ENCODE peak calls at places on chromosomes 12 and 14, in five cellular contexts. One of them, this sample, is unnamed.

GRCh38 chr14:92253381-92253894 is 69.5 kb upstream of the SLC24A4 start:
- DNase-seq in astrocyte: no peak
- DNase-seq in choroid plexus epithelial cell: peak
- DNase-seq in breast epithelium: no peak
- DNase-seq in CD4-positive, alpha-beta T cell: no peak
- DNase-seq in this sample: no peak

GRCh38 chr14:63308723-63309317 is 9.9 kb downstream of the GPHB5 start:
- DNase-seq in astrocyte: no peak
- DNase-seq in choroid plexus epithelial cell: peak
- DNase-seq in breast epithelium: no peak
- DNase-seq in CD4-positive, alpha-beta T cell: no peak
- DNase-seq in this sample: no peak

GRCh38 chr12:52557481-52557880 is 4.5 kb upstream of the KRT71 start:
- DNase-seq in astrocyte: no peak
- DNase-seq in choroid plexus epithelial cell: no peak
- DNase-seq in breast epithelium: no peak
- DNase-seq in CD4-positive, alpha-beta T cell: no peak
- DNase-seq in this sample: no peak

GRCh38 chr12:106247731-106248176 is at the start of gene CKAP4:
- DNase-seq in astrocyte: peak
- DNase-seq in choroid plexus epithelial cell: peak
- DNase-seq in breast epithelium: peak
- DNase-seq in CD4-positive, alpha-beta T cell: peak
- DNase-seq in this sample: peak

GRCh38 chr14:62118461-62118860 is 356.2 kb downstream of the SNAPC1 start:
- DNase-seq in astrocyte: no peak
- DNase-seq in choroid plexus epithelial cell: no peak
- DNase-seq in breast epithelium: no peak
- DNase-seq in CD4-positive, alpha-beta T cell: no peak
- DNase-seq in this sample: no peak

GRCh38 chr12:82554529-82554928 is 132.2 kb upstream of the TMTC2 start:
- DNase-seq in astrocyte: peak
- DNase-seq in choroid plexus epithelial cell: peak
- DNase-seq in breast epithelium: no peak
- DNase-seq in CD4-positive, alpha-beta T cell: no peak
- DNase-seq in this sample: no peak

GRCh38 chr14:50839696-50840095 is 8.7 kb upstream of the NIN start:
- DNase-seq in astrocyte: no peak
- DNase-seq in choroid plexus epithelial cell: no peak
- DNase-seq in breast epithelium: no peak
- DNase-seq in CD4-positive, alpha-beta T cell: no peak
- DNase-seq in this sample: no peak

GRCh38 chr14:93708311-93708734 is 80.0 kb downstream of the PRIMA1 start:
- DNase-seq in astrocyte: no peak
- DNase-seq in choroid plexus epithelial cell: no peak
- DNase-seq in breast epithelium: no peak
- DNase-seq in CD4-positive, alpha-beta T cell: no peak
- DNase-seq in this sample: no peak

GRCh38 chr12:116263431-116263830 is 14.1 kb downstream of the MED13L start:
- DNase-seq in astrocyte: no peak
- DNase-seq in choroid plexus epithelial cell: no peak
- DNase-seq in breast epithelium: no peak
- DNase-seq in CD4-positive, alpha-beta T cell: no peak
- DNase-seq in this sample: no peak

GRCh38 chr12:21678959-21679358 is 21.3 kb upstream of the LDHB start:
- DNase-seq in astrocyte: no peak
- DNase-seq in choroid plexus epithelial cell: no peak
- DNase-seq in breast epithelium: no peak
- DNase-seq in CD4-positive, alpha-beta T cell: no peak
- DNase-seq in this sample: no peak

GRCh38 chr12:130133851-130134562 is 28.3 kb upstream of the FZD10 start:
- DNase-seq in astrocyte: no peak
- DNase-seq in choroid plexus epithelial cell: no peak
- DNase-seq in breast epithelium: no peak
- DNase-seq in CD4-positive, alpha-beta T cell: no peak
- DNase-seq in this sample: no peak

GRCh38 chr12:48380596-48380995 is 29.9 kb upstream of the ZNF641 start:
- DNase-seq in astrocyte: no peak
- DNase-seq in choroid plexus epithelial cell: no peak
- DNase-seq in breast epithelium: no peak
- DNase-seq in CD4-positive, alpha-beta T cell: no peak
- DNase-seq in this sample: no peak

GRCh38 chr12:130791699-130792098 is 47.4 kb downstream of the STX2 start:
- DNase-seq in astrocyte: no peak
- DNase-seq in choroid plexus epithelial cell: no peak
- DNase-seq in breast epithelium: no peak
- DNase-seq in CD4-positive, alpha-beta T cell: no peak
- DNase-seq in this sample: no peak

GRCh38 chr14:61160798-61161197 is 120.3 kb downstream of the TMEM30B start:
- DNase-seq in astrocyte: no peak
- DNase-seq in choroid plexus epithelial cell: no peak
- DNase-seq in breast epithelium: no peak
- DNase-seq in CD4-positive, alpha-beta T cell: no peak
- DNase-seq in this sample: no peak

DNA sequence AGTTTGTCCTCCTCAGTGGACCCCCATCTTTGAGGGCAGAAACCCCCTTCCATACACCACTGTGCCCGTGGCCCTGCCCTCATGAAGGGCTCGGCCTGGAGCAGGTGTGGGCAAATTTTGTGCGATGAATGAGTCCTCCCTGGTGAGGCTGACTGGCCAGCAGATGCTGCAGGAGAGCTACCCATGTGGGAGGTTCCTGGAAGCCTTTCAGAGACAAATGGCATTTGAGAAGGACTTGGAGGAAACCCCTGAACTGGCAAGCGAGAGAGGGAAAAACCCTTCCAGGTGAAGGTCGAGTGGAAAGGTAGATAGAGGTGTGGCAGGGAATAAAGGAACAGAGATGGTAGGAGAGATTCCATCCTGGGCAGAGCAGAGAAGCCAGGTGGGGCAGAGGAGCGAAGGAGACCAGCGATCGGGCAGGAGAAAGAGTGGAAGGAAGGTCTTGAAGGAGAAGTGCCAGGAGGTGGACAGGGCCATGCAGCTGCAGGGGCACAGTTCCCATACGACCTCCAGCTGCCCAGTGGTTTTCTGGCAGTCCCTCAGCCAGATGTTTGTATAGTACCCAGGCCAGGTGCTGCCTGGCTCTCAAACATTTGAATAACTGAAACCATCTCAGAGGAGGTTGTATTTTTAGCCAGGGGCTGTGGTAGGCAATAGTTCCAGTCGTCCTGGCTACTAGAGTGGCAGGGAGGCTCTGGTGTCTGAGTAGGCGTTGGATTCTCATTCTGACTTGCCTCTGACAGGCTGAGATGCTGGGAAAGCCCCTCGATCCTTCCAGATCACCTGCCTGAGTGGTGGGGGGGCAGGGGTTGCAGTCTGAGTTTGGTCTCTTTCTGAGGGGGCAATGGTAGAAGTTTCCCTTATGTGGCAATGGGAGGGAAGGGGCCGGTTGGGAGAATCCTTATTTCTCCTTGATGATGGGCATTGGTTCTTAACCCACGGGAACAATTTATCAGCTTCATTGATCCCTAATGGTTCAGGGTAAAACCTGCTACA is 40.1 kb downstream of the FBXL14 start:
- DNase-seq in astrocyte: no peak
- DNase-seq in choroid plexus epithelial cell: no peak
- DNase-seq in breast epithelium: no peak
- DNase-seq in CD4-positive, alpha-beta T cell: no peak
- DNase-seq in this sample: no peak
- TF ChIP-seq CTCF in astrocyte: no peak
- TF ChIP-seq CTCF in choroid plexus epithelial cell: no peak
- TF ChIP-seq CTCF in breast epithelium: no peak
- TF ChIP-seq CTCF in CD4-positive, alpha-beta T cell: no peak
- TF ChIP-seq CTCF in this sample: no peak

GRCh38 chr14:39416072-39416471 is 16.2 kb downstream of the FBXO33 start:
- DNase-seq in astrocyte: no peak
- DNase-seq in choroid plexus epithelial cell: no peak
- DNase-seq in breast epithelium: no peak
- DNase-seq in CD4-positive, alpha-beta T cell: no peak
- DNase-seq in this sample: no peak

GRCh38 chr14:39422243-39422642 is 10.0 kb downstream of the FBXO33 start:
- DNase-seq in astrocyte: no peak
- DNase-seq in choroid plexus epithelial cell: no peak
- DNase-seq in breast epithelium: no peak
- DNase-seq in CD4-positive, alpha-beta T cell: no peak
- DNase-seq in this sample: no peak

GRCh38 chr14:39417014-39417413 is 15.2 kb downstream of the FBXO33 start:
- DNase-seq in astrocyte: no peak
- DNase-seq in choroid plexus epithelial cell: peak
- DNase-seq in breast epithelium: no peak
- DNase-seq in CD4-positive, alpha-beta T cell: no peak
- DNase-seq in this sample: no peak

GRCh38 chr14:39423793-39424192 is 8.4 kb downstream of the FBXO33 start:
- DNase-seq in astrocyte: no peak
- DNase-seq in choroid plexus epithelial cell: no peak
- DNase-seq in breast epithelium: no peak
- DNase-seq in CD4-positive, alpha-beta T cell: no peak
- DNase-seq in this sample: no peak

GRCh38 chr14:39419272-39419671 is 13.0 kb downstream of the FBXO33 start:
- DNase-seq in astrocyte: no peak
- DNase-seq in choroid plexus epithelial cell: peak
- DNase-seq in breast epithelium: no peak
- DNase-seq in CD4-positive, alpha-beta T cell: no peak
- DNase-seq in this sample: no peak
- TF ChIP-seq CTCF in astrocyte: no peak
- TF ChIP-seq CTCF in choroid plexus epithelial cell: peak
- TF ChIP-seq CTCF in breast epithelium: no peak
- TF ChIP-seq CTCF in CD4-positive, alpha-beta T cell: no peak
- TF ChIP-seq CTCF in this sample: no peak

DNA sequence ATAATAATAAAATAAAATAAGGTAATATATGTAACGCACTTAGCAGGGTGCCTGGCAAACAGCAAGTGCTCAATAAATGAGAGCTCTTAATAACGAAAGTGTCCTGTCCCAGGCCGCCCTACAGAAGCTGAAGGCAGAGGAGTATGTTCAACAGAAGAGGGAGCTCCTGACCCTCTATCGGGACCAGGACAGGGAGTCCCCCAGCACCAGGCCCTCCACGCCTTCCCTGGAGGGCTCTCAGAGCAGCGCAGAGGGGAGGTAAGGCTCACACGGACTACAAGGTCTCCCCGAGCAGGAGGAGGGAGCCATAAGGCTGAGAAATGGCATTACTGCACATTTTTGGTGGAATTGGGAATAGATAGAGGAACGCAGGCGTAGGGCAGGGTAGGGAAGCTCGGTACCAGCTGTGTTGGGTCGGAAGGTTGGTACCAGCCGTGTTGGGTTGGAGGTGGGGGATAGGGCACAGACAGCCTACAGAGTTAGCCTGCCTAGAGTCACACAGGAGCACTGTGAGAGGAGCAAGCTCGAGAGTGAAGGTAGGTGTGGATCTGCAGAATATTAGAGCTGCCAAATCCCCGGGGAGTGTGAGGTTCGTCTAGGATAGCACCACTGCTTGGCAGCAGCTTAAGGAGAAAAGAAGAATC is 15.4 kb downstream of the TNFRSF1A start:
- DNase-seq in astrocyte: no peak
- DNase-seq in choroid plexus epithelial cell: peak
- DNase-seq in breast epithelium: no peak
- DNase-seq in CD4-positive, alpha-beta T cell: no peak
- DNase-seq in this sample: no peak
- TF ChIP-seq CTCF in astrocyte: peak
- TF ChIP-seq CTCF in choroid plexus epithelial cell: peak
- TF ChIP-seq CTCF in breast epithelium: no peak
- TF ChIP-seq CTCF in CD4-positive, alpha-beta T cell: no peak
- TF ChIP-seq CTCF in this sample: peak

GRCh38 chr14:20415723-20416622 is 2.7 kb upstream of the TEP1 start:
- DNase-seq in astrocyte: peak
- DNase-seq in choroid plexus epithelial cell: peak
- DNase-seq in breast epithelium: no peak
- DNase-seq in CD4-positive, alpha-beta T cell: peak
- DNase-seq in this sample: no peak
- TF ChIP-seq CTCF in astrocyte: peak
- TF ChIP-seq CTCF in choroid plexus epithelial cell: peak
- TF ChIP-seq CTCF in breast epithelium: no peak
- TF ChIP-seq CTCF in CD4-positive, alpha-beta T cell: peak
- TF ChIP-seq CTCF in this sample: peak

This sample was measured in CD14-positive monocyte.